ENCODE peak calls at places on chromosomes 6 and 20, in five cellular contexts. B is adrenal gland, X is keratinocyte, Y is HepG2, W is aorta. Q is an unnamed sample.

GRCh38 chr6:99458319-99458718 is 33.2 kb upstream of the PNISR start:
- DNase-seq in B (no peak), X (peak; percentile 7), Y (peak; percentile 47), W (no peak), Q (peak; percentile 31)

GRCh38 chr6:146183831-146184230 is 155.0 kb downstream of the GRM1 start:
- DNase-seq in B (no peak), X (no peak), Y (no peak), W (no peak), Q (no peak)

GRCh38 chr6:8180327-8181161 is 78.2 kb upstream of the EEF1E1 start:
- DNase-seq in B (no peak), X (no peak), Y (no peak), W (no peak), Q (no peak)

GRCh38 chr20:45373353-45374100 is 4.6 kb downstream of the TP53TG5 start:
- DNase-seq in B (peak; percentile 88), X (no peak), Y (peak; percentile 83), W (peak; percentile 95), Q (peak; percentile 95)

GRCh38 chr20:3940905-3941304 is 51.7 kb downstream of the PANK2 start:
- DNase-seq in B (no peak), X (no peak), Y (no peak), W (no peak), Q (no peak)

GRCh38 chr20:23249541-23249940 is 101.0 kb upstream of the NXT1 start:
- DNase-seq in B (no peak), X (no peak), Y (no peak), W (no peak), Q (no peak)

GRCh38 chr6:170189236-170189635 is 101.6 kb downstream of the DLL1 start:
- DNase-seq in B (no peak), X (no peak), Y (no peak), W (no peak), Q (no peak)

GRCh38 chr20:10848810-10849370 is 175.1 kb upstream of the JAG1 start:
- DNase-seq in B (peak; percentile 43), X (peak; percentile 62), Y (peak; percentile 93), W (no peak), Q (peak; percentile 19)

GRCh38 chr6:42449917-42450313 is 1.8 kb downstream of the TRERF1 start:
- DNase-seq in B (no peak), X (no peak), Y (no peak), W (no peak), Q (peak; percentile 14)

GRCh38 chr6:24981385-24981758 is 45.6 kb upstream of the RIPOR2 start:
- DNase-seq in B (no peak), X (no peak), Y (no peak), W (no peak), Q (no peak)

GRCh38 chr20:35710884-35711587 is 11.8 kb downstream of the ROMO1 start:
- DNase-seq in B (no peak), X (no peak), Y (no peak), W (no peak), Q (no peak)

GRCh38 chr6:148743476-148743875 is 3.4 kb upstream of the UST start:
- DNase-seq in B (peak; percentile 32), X (no peak), Y (no peak), W (no peak), Q (no peak)

GRCh38 chr6:167825759-167826229 is 917 bp upstream of the AFDN start:
- DNase-seq in B (peak; percentile 64), X (no peak), Y (peak; percentile 52), W (peak; percentile 62), Q (peak; percentile 84)

GRCh38 chr20:2237059-2237458 is 58.7 kb upstream of the TGM3 start:
- DNase-seq in B (peak; percentile 49), X (peak; percentile 94), Y (no peak), W (peak; percentile 58), Q (peak; percentile 28)

GRCh38 chr6:20763311-20763710 is 229.1 kb downstream of the CDKAL1 start:
- DNase-seq in B (no peak), X (no peak), Y (no peak), W (no peak), Q (no peak)
- H3K4me3 ChIP-seq in B (no peak overlapping the region), X (no peak overlapping the region), Y (no peak overlapping the region), W (no peak overlapping the region), Q (no peak overlapping the region)

GRCh38 chr20:50514035-50514337 is 3.8 kb downstream of the PTPN1 start:
- DNase-seq in B (no peak), X (no peak), Y (no peak), W (no peak), Q (no peak)
- H3K27ac ChIP-seq in B (peak overlapping the region; percentile 10), X (peak overlapping the region; percentile 87), Y (no peak overlapping the region), W (peak overlapping the region; percentile 32), Q (no peak overlapping the region)

GRCh38 chr20:62564456-62565245 is 77.7 kb upstream of the SLCO4A1 start:
- DNase-seq in B (no peak), X (no peak), Y (no peak), W (no peak), Q (no peak)
- H3K27me3 ChIP-seq in B (peaks cover 24% of the 10 kb centered on the region), X (peaks cover 25% of the 10 kb centered on the region), Y (peaks cover 31% of the 10 kb centered on the region), W (no peaks in the 10 kb centered on the region), Q (peaks cover 5% of the 10 kb centered on the region)

GRCh38 chr20:18058661-18059467 is 1.1 kb upstream of the OVOL2 start:
- DNase-seq in B (no peak), X (no peak), Y (no peak), W (no peak), Q (peak; percentile 73)
- H3K4me3 ChIP-seq in B (no peak overlapping the region), X (peak overlapping the region; percentile 4), Y (no peak overlapping the region), W (no peak overlapping the region), Q (peak overlapping the region; percentile 0)

GRCh38 chr6:811186-811585 is 118.2 kb upstream of the EXOC2 start:
- DNase-seq in B (no peak), X (no peak), Y (no peak), W (no peak), Q (no peak)

GRCh38 chr6:816510-817084 is 123.7 kb upstream of the EXOC2 start:
- DNase-seq in B (peak; percentile 2), X (no peak), Y (peak; percentile 40), W (no peak), Q (no peak)

GRCh38 chr6:811806-812205 is 118.9 kb upstream of the EXOC2 start:
- DNase-seq in B (no peak), X (no peak), Y (no peak), W (no peak), Q (no peak)

GRCh38 chr6:815348-815738 is 122.4 kb upstream of the EXOC2 start:
- DNase-seq in B (no peak), X (no peak), Y (peak; percentile 19), W (no peak), Q (no peak)

GRCh38 chr6:814378-815347 is 121.7 kb upstream of the EXOC2 start:
- DNase-seq in B (no peak), X (no peak), Y (no peak), W (no peak), Q (no peak)
- H3K27ac ChIP-seq in B (no peak overlapping the region), X (no peak overlapping the region), Y (no peak overlapping the region), W (no peak overlapping the region), Q (no peak overlapping the region)

GRCh38 chr20:63176035-63176434 is 39.9 kb downstream of the YTHDF1 start:
- DNase-seq in B (no peak), X (no peak), Y (no peak), W (no peak), Q (no peak)
- H3K27me3 ChIP-seq in B (peaks cover 87% of the 10 kb centered on the region), X (peaks cover 94% of the 10 kb centered on the region), Y (peaks cover 21% of the 10 kb centered on the region), W (no peaks in the 10 kb centered on the region), Q (peaks cover 41% of the 10 kb centered on the region)

GRCh38 chr6:112603726-112604125 is 256.6 kb downstream of the RFPL4B start:
- DNase-seq in B (no peak), X (no peak), Y (no peak), W (no peak), Q (no peak)

GRCh38 chr6:112595201-112595600 is 248.1 kb downstream of the RFPL4B start:
- DNase-seq in B (no peak), X (no peak), Y (no peak), W (no peak), Q (no peak)

GRCh38 chr6:112595841-112596240 is 248.7 kb downstream of the RFPL4B start:
- DNase-seq in B (no peak), X (no peak), Y (no peak), W (no peak), Q (no peak)

DNA sequence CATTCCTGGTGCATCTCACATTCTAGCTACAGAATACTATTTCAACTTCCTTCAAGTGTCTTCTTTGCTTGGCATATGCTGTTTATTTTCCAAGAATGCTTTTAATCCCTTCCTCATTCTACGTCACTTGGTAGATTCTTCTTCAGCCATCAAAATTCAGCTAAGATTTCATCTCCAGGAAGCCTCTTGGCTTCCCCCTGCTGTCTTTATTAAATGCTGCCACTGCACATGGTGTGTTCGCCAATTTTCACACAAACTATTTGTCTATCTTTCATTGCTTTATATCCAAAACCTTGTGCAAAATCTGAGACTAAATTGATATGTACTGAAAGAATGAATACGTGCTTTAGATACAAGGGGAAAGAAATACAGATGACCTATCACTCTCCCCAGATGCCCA is 253.0 kb downstream of the RFPL4B start:
- DNase-seq in B (no peak), X (no peak), Y (no peak), W (no peak), Q (no peak)
- H3K4me3 ChIP-seq in B (no peak overlapping the region), X (no peak overlapping the region), Y (no peak overlapping the region), W (no peak overlapping the region), Q (no peak overlapping the region)

GRCh38 chr20:49538950-49539349 is 29.0 kb downstream of the PTGIS start:
- DNase-seq in B (no peak), X (no peak), Y (no peak), W (no peak), Q (no peak)

GRCh38 chr20:49539481-49540231 is 28.3 kb downstream of the PTGIS start:
- DNase-seq in B (no peak), X (peak; percentile 5), Y (no peak), W (no peak), Q (no peak)

GRCh38 chr20:49529470-49529869 is 38.5 kb downstream of the PTGIS start:
- DNase-seq in B (no peak), X (no peak), Y (no peak), W (no peak), Q (no peak)

GRCh38 chr20:49532285-49532946 is 35.5 kb downstream of the PTGIS start:
- DNase-seq in B (no peak), X (no peak), Y (no peak), W (no peak), Q (no peak)

DNA sequence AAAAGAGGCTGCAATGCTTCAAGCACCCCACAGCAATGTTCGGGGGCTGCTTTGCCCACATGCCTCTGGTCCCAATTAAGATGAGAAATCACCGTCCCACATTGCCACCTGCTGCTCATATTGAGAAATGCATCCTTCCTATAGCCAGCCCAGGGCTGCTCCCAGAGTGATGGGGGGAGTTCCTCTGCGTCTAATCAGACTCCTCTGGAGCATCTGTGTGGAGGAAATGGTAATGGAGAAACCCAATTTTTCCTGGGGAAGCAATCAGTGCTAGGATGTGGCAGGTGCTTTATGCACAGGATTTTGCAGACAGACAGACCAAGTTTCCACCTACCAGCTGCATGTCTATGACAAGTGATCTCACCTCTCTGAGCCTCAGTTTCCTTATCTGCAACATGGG is 33.6 kb downstream of the PTGIS start:
- DNase-seq in B (peak; percentile 63), X (peak; percentile 2), Y (peak; percentile 63), W (no peak), Q (peak; percentile 54)
- H3K27ac ChIP-seq in B (no peak overlapping the region), X (no peak overlapping the region), Y (no peak overlapping the region), W (no peak overlapping the region), Q (no peak overlapping the region)